ENCODE peak calls at places on chromosomes 6 and 20, in five cellular contexts. Y is transverse colon, I is ovary, P is sigmoid colon, F is A549. K is an unnamed sample. For H3K4me1, the result is how much of the 10 kb centered on the place peaks cover.

GRCh38 chr6:52360601-52361346 is 1.2 kb upstream of the PAQR8 start:
- DNase-seq in Y (peak), I (no peak), F (no peak), P (no peak), K (no peak)

GRCh38 chr20:12166053-12166717 is 248.5 kb downstream of the BTBD3 start:
- DNase-seq in I (no peak), P (peak), F (no peak), Y (peak), K (no peak)

GRCh38 chr6:26045046-26045938 is 41.9 kb upstream of the HFE start:
- DNase-seq in P (peak), Y (peak), F (peak), I (peak), K (peak)

GRCh38 chr20:58647814-58648501 is 3.1 kb upstream of the STX16 start:
- DNase-seq in I (no peak), P (peak), Y (no peak), F (no peak), K (no peak)

GRCh38 chr6:138957903-138958302 is 30.1 kb downstream of the REPS1 start:
- DNase-seq in I (no peak), F (no peak), P (no peak), Y (no peak), K (no peak)

GRCh38 chr20:445514-446336 is 16.6 kb downstream of the TBC1D20 start:
- DNase-seq in Y (no peak), F (peak), I (no peak), P (no peak), K (no peak)

GRCh38 chr6:160477901-160478300 is 129.7 kb downstream of the SLC22A3 start:
- DNase-seq in Y (no peak), P (no peak), F (no peak), I (no peak), K (no peak)

GRCh38 chr20:62949887-62950286 is 2.6 kb upstream of the SLC17A9 start:
- DNase-seq in I (no peak), Y (no peak), F (no peak), P (no peak), K (no peak)

GRCh38 chr20:3547906-3548305 is 77.1 kb downstream of the ATRN start:
- DNase-seq in I (no peak), Y (no peak), P (no peak), F (peak), K (no peak)

GRCh38 chr6:45118684-45119230 is 209.4 kb upstream of the RUNX2 start:
- DNase-seq in I (no peak), Y (no peak), F (no peak), P (no peak), K (no peak)

GRCh38 chr20:63361507-63362425 is 617 bp upstream of the CHRNA4 start:
- DNase-seq in F (no peak), P (no peak), I (no peak), Y (no peak), K (no peak)

GRCh38 chr6:53796791-53797190 is 2.0 kb downstream of the LRRC1 start:
- DNase-seq in F (no peak), P (no peak), I (no peak), Y (no peak), K (no peak)

GRCh38 chr6:159106627-159107241 is 61.9 kb upstream of the TAGAP start:
- DNase-seq in F (peak), Y (peak), I (peak), P (no peak), K (no peak)

GRCh38 chr6:1901556-1901955 is 291.8 kb downstream of the FOXC1 start:
- DNase-seq in P (no peak), I (no peak), F (no peak), Y (no peak), K (no peak)

GRCh38 chr6:126945150-126945549 is 173.3 kb upstream of the RSPO3 start:
- DNase-seq in P (no peak), Y (no peak), I (no peak), F (no peak), K (no peak)

GRCh38 chr6:150622941-150623874 is 23.5 kb downstream of the PLEKHG1 start:
- DNase-seq in I (no peak), F (no peak), Y (no peak), P (no peak), K (no peak)

GRCh38 chr6:170031096-170031471 is 259.8 kb downstream of the DLL1 start:
- DNase-seq in Y (peak), F (no peak), P (peak), I (peak), K (no peak)

GRCh38 chr6:64330694-64331309 is 695.2 kb downstream of the PHF3 start:
- DNase-seq in I (peak), P (peak), F (peak), Y (peak), K (peak)

GRCh38 chr6:143160008-143160407 is 99.3 kb downstream of the AIG1 start:
- DNase-seq in Y (no peak), I (no peak), F (no peak), P (no peak), K (no peak)

GRCh38 chr6:57256541-57256940 is 34.4 kb upstream of the RAB23 start:
- DNase-seq in P (no peak), F (no peak), I (no peak), Y (no peak), K (no peak)

GRCh38 chr20:21693322-21693721 is 12.1 kb upstream of the PAX1 start:
- DNase-seq in P (no peak), F (peak), I (no peak), Y (no peak), K (no peak)

GRCh38 chr6:63636516-63636968 is 940 bp downstream of the PHF3 start:
- DNase-seq in I (peak), P (no peak), Y (peak), F (peak), K (peak)

GRCh38 chr20:37636212-37636975 is 57.4 kb upstream of the CTNNBL1 start:
- DNase-seq in Y (no peak), I (no peak), P (no peak), F (no peak), K (no peak)

GRCh38 chr6:15044146-15044882 is 201.6 kb upstream of the JARID2 start:
- DNase-seq in I (no peak), P (no peak), F (no peak), Y (no peak), K (no peak)

GRCh38 chr6:31720196-31720770 is 1.3 kb downstream of the LY6G6C start:
- DNase-seq in Y (no peak), F (no peak), P (no peak), I (no peak), K (no peak)

GRCh38 chr20:48697845-48698491 is 129.8 kb downstream of the PREX1 start:
- DNase-seq in P (peak), Y (peak), F (peak), I (peak), K (no peak)

GRCh38 chr6:5787054-5787720 is 219.5 kb downstream of the NRN1 start:
- DNase-seq in I (no peak), P (no peak), Y (no peak), F (no peak), K (no peak)

GRCh38 chr6:71498643-71499042 is 210.0 kb downstream of the OGFRL1 start:
- DNase-seq in F (no peak), Y (no peak), I (no peak), P (no peak), K (no peak)

GRCh38 chr6:72709436-72709835 is 87.6 kb downstream of the KCNQ5 start:
- DNase-seq in I (no peak), Y (no peak), F (no peak), P (no peak), K (no peak)

GRCh38 chr20:63378626-63379025 is 17.5 kb upstream of the CHRNA4 start:
- DNase-seq in I (no peak), P (no peak), Y (no peak), F (no peak), K (no peak)

GRCh38 chr20:62736026-62736406 is 27.4 kb downstream of the NTSR1 start:
- DNase-seq in I (peak), Y (peak), P (no peak), F (no peak), K (no peak)

GRCh38 chr20:34538671-34539123 is 19.8 kb upstream of the MAP1LC3A start:
- DNase-seq in F (peak), I (peak), P (peak), Y (peak), K (no peak)

GRCh38 chr6:141077355-141078333 is 1055.1 kb upstream of the GJE1 start:
- DNase-seq in F (peak), Y (no peak), I (peak), P (no peak), K (no peak)

GRCh38 chr6:73003302-73003701 is 222.0 kb downstream of the KHDC1L start:
- DNase-seq in Y (no peak), F (no peak), P (no peak), I (no peak), K (no peak)

GRCh38 chr6:149734915-149735314 is 11.4 kb downstream of the NUP43 start:
- DNase-seq in Y (no peak), I (no peak), F (no peak), P (no peak), K (no peak)

GRCh38 chr6:153898360-153899059 is 140.5 kb upstream of the OPRM1 start:
- DNase-seq in F (no peak), Y (peak), I (no peak), P (no peak), K (no peak)

GRCh38 chr6:54971825-54972224 is 125.3 kb downstream of the FAM83B start:
- DNase-seq in P (no peak), I (no peak), F (no peak), Y (no peak), K (no peak)

GRCh38 chr6:146861029-146861563 is 262.3 kb downstream of the ADGB start:
- DNase-seq in I (no peak), Y (no peak), P (no peak), F (no peak), K (no peak)

GRCh38 chr6:73236147-73236750 is 11.0 kb upstream of the KHDC1L start:
- DNase-seq in Y (no peak), P (no peak), I (no peak), F (peak), K (no peak)

GRCh38 chr20:50597406-50597969 is 87.3 kb downstream of the PTPN1 start:
- DNase-seq in P (no peak), Y (no peak), F (no peak), I (no peak), K (no peak)

GRCh38 chr20:50602432-50603088 is 88.8 kb downstream of the RIPOR3 start:
- DNase-seq in I (no peak), Y (no peak), F (no peak), P (no peak), K (no peak)

GRCh38 chr20:50598074-50598473 is 87.9 kb downstream of the PTPN1 start:
- DNase-seq in P (no peak), I (no peak), Y (no peak), F (no peak), K (no peak)

GRCh38 chr20:50601511-50602431 is 89.6 kb downstream of the RIPOR3 start:
- DNase-seq in I (no peak), F (no peak), P (no peak), Y (no peak), K (no peak)

DNA sequence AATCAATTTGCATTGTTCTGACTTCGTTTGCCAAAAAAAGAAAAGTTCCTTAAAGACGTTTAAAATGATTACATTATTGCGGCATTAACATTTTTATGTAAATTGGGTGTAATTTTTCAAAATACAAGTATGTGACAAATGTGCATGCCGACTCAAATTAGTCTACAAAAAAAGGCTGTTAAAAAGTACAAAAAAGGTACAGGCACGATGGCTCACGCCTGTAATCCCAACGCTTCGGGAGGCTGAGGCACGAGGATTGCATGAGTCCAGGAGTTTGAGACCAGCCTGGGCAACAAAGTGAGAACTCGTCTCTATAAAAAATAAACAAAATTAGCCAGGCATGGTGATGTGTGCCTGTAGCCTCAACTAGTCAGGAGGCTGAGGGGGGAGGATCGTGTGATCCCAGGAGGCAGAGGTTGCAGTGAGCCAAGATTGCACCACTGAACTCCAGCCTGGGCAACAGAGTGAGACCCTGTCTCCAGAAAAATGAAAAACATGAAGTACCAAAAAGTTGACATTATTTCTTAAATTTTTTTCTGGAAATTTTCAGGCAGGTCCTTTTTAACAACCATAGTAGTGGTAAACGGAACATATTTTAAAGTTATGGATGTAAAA is 90.2 kb downstream of the PTPN1 start:
- DNase-seq in P (no peak), Y (no peak), F (no peak), I (no peak), K (no peak)
- H3K4me1 ChIP-seq in P (under half), Y (under half), F (under half), I (under half), K (under half)

GRCh38 chr6:118709859-118710350 is 58.5 kb upstream of the CEP85L start:
- DNase-seq in P (no peak), Y (peak), I (no peak), F (peak), K (no peak)
- TF ChIP-seq EP300 in P (no peak), Y (no peak), I (no peak), F (no peak), K (no peak)

DNA sequence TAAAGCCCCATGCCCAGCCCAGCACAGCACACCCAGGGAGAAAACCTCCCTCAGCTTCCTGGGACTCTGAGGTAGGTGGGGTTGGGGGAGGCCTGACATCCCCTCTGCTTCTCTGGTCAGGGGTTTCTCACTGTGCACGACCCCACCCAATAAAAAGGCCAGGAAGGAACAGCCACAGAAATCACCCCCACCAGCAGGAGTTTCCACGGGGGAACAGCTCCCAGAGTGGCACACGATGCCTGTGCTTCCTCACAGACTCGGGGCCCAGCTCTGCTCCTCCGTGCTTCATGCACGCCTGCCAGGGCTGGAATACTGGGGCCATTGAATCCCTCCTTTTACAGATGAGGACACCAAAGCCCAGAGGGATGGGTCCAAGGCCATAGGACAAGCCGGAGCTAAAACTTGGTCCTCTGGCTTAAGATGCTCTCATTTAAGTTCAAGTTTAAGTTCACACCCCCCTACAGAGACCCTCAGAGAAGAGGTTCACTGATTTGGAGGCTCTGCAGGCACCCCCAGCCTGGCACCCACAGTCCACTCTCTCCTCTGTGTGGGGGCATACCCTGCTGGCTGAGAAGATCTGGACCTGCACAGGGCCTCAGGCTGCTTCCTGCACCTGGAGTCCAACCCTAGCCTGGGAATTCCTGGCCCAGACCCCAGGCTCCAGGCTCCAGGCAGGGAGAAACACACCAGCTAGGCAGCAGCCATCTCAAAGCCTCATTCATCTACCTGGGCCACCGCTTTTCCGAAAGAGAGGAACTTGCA is 14.3 kb downstream of the ACSS1 start:
- DNase-seq in F (no peak), I (no peak), Y (no peak), P (no peak), K (no peak)
- H3K4me1 ChIP-seq in F (under half), I (under half), Y (under half), P (half or more), K (half or more)

GRCh38 chr6:34587325-34587724 is 31.2 kb upstream of the SPDEF start:
- DNase-seq in F (no peak), P (peak), I (peak), Y (peak), K (no peak)

GRCh38 chr6:34585108-34585507 is 29.0 kb upstream of the SPDEF start:
- DNase-seq in Y (no peak), I (peak), P (no peak), F (no peak), K (no peak)

GRCh38 chr6:34585512-34586045 is 29.4 kb upstream of the SPDEF start:
- DNase-seq in F (no peak), I (peak), Y (no peak), P (peak), K (no peak)

GRCh38 chr6:34587851-34588250 is 31.7 kb upstream of the SPDEF start:
- DNase-seq in F (no peak), Y (no peak), I (peak), P (peak), K (no peak)

DNA sequence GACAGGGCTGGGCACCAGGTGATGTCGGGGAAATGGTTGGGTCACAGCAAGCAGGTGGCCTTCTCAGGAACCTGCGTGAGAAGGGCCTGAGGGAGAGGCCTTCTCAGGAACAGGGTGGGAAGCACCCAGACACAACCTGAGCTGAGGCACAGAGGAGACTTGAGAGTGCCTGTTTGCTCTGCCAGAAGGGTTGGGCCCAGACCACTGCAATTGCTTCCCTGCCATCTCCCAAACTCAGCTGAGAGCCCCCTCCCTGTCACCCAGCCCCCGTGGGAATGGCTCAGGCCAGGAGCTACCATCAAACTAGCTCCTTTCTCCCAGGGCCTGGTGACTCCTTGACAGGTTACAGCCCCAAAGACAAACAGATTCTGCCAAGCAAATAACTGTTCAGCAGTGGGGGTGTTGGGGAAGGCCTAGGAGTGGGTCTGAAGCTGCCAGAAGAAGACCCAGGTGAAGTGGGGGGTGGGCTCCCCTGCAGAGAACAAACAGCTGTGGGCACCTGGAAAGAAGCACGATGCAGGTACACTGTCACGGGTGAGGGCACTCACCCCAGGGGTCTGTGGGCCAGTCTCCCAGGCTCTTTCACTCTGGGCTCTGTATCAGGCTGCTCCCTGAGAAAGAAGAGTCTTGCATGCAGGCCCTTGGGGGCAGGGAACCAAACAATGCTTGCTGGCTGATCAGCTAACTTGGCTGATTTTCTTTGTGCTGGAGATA is 30.4 kb upstream of the SPDEF start:
- DNase-seq in I (peak), P (peak), F (no peak), Y (no peak), K (no peak)
- TF ChIP-seq EP300 in I (no peak), P (no peak), F (no peak), Y (no peak), K (no peak)

GRCh38 chr6:111764238-111765182 is 108.7 kb downstream of the FYN start:
- DNase-seq in Y (peak), I (no peak), P (no peak), F (no peak), K (no peak)

GRCh38 chr6:111759836-111760785 is 113.1 kb downstream of the FYN start:
- DNase-seq in I (no peak), P (peak), F (no peak), Y (no peak), K (no peak)

GRCh38 chr6:111759413-111759835 is 113.8 kb downstream of the FYN start:
- DNase-seq in F (no peak), I (no peak), Y (no peak), P (no peak), K (no peak)

GRCh38 chr6:111763381-111763780 is 109.9 kb downstream of the FYN start:
- DNase-seq in P (no peak), F (no peak), I (no peak), Y (no peak), K (no peak)

DNA sequence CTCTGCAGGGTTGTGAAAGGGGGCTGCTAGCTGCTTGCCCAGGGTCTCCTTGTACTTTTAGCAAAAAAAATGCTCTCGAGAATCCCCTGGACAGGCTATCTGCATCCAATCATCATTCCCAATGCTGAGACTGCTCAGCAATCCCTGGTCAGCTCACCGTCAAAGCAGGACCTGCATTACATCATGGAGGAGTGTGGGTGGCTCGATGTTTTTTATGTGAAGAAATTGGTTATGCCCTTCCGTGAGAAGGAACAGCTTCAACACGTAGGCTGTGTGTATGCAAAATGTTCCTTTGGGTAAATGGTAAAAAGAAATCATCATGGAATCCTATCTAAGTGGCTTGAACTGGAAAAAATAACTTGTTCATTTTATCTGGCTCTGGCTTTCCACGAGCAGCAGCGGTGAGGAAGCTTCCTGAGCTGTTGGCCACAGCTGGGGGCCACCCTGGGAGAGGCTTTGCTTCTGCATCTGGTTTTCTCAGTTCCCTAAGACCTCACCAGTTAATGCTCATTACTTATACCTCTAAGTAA is 111.4 kb downstream of the FYN start:
- DNase-seq in F (no peak), I (no peak), Y (no peak), P (no peak), K (no peak)
- H3K4me1 ChIP-seq in F (under half), I (under half), Y (under half), P (under half), K (under half)

GRCh38 chr20:54140927-54141566 is 32.7 kb downstream of the CYP24A1 start:
- DNase-seq in P (no peak), F (peak), Y (no peak), I (no peak), K (no peak)
- TF ChIP-seq EP300 in P (no peak), F (peak), Y (no peak), I (no peak), K (no peak)